ENCODE peak calls at places on chromosomes 2 and 18, in nine cellular contexts. One of them, this sample, is unnamed.

GRCh38 chr18:13730486-13730885 is 4.0 kb downstream of the RNMT start:
- DNase-seq in HepG2: no peak
- DNase-seq in Panc1: no peak
- DNase-seq in thoracic aorta: no peak
- DNase-seq in PC-9: no peak
- DNase-seq in fibroblast of lung: no peak
- DNase-seq in DND-41: no peak
- DNase-seq in lower lobe of right lung: no peak
- DNase-seq in left ventricle myocardium inferior: no peak
- DNase-seq in this sample: peak; percentile 70

GRCh38 chr2:237165405-237166276 is 80.0 kb downstream of the COPS8 start:
- DNase-seq in Panc1: no peak
- DNase-seq in left ventricle myocardium inferior: no peak
- DNase-seq in HepG2: peak; percentile 14
- DNase-seq in PC-9: no peak
- DNase-seq in fibroblast of lung: peak; percentile 40
- DNase-seq in thoracic aorta: no peak
- DNase-seq in lower lobe of right lung: no peak
- DNase-seq in DND-41: no peak
- DNase-seq in this sample: no peak

GRCh38 chr2:235497096-235497495 is 3.3 kb downstream of the AGAP1 start:
- DNase-seq in Panc1: no peak
- DNase-seq in left ventricle myocardium inferior: no peak
- DNase-seq in fibroblast of lung: no peak
- DNase-seq in DND-41: no peak
- DNase-seq in PC-9: no peak
- DNase-seq in lower lobe of right lung: no peak
- DNase-seq in thoracic aorta: no peak
- DNase-seq in HepG2: no peak
- DNase-seq in this sample: no peak

GRCh38 chr2:73232471-73233153 is 427 bp downstream of the PRADC1 start:
- DNase-seq in Panc1: no peak
- DNase-seq in thoracic aorta: no peak
- DNase-seq in left ventricle myocardium inferior: no peak
- DNase-seq in lower lobe of right lung: no peak
- DNase-seq in HepG2: no peak
- DNase-seq in PC-9: peak; percentile 42
- DNase-seq in DND-41: peak; percentile 44
- DNase-seq in fibroblast of lung: no peak
- DNase-seq in this sample: no peak

GRCh38 chr2:19863303-19864041 is 38.3 kb downstream of the TTC32 start:
- DNase-seq in DND-41: peak; percentile 46
- DNase-seq in fibroblast of lung: peak; percentile 44
- DNase-seq in left ventricle myocardium inferior: peak; percentile 69
- DNase-seq in Panc1: peak; percentile 27
- DNase-seq in PC-9: no peak
- DNase-seq in lower lobe of right lung: peak; percentile 82
- DNase-seq in thoracic aorta: peak; percentile 43
- DNase-seq in HepG2: peak; percentile 76
- DNase-seq in this sample: peak; percentile 62

GRCh38 chr2:241108271-241109209 is 6.5 kb upstream of the MTERF4 start:
- DNase-seq in fibroblast of lung: no peak
- DNase-seq in Panc1: no peak
- DNase-seq in DND-41: no peak
- DNase-seq in HepG2: no peak
- DNase-seq in lower lobe of right lung: no peak
- DNase-seq in left ventricle myocardium inferior: no peak
- DNase-seq in PC-9: no peak
- DNase-seq in thoracic aorta: no peak
- DNase-seq in this sample: no peak

GRCh38 chr2:43225093-43225787 is 1.2 kb downstream of the ZFP36L2 start:
- DNase-seq in fibroblast of lung: peak; percentile 69
- DNase-seq in lower lobe of right lung: peak; percentile 75
- DNase-seq in left ventricle myocardium inferior: peak; percentile 61
- DNase-seq in PC-9: peak; percentile 67
- DNase-seq in Panc1: no peak
- DNase-seq in thoracic aorta: no peak
- DNase-seq in DND-41: peak; percentile 84
- DNase-seq in HepG2: no peak
- DNase-seq in this sample: peak; percentile 77

GRCh38 chr18:24567199-24567598 is 106.8 kb downstream of the HRH4 start:
- DNase-seq in left ventricle myocardium inferior: no peak
- DNase-seq in Panc1: no peak
- DNase-seq in fibroblast of lung: peak; percentile 33
- DNase-seq in DND-41: no peak
- DNase-seq in lower lobe of right lung: no peak
- DNase-seq in HepG2: no peak
- DNase-seq in thoracic aorta: no peak
- DNase-seq in PC-9: no peak
- DNase-seq in this sample: no peak

GRCh38 chr2:96091141-96091710 is 25.1 kb downstream of the ADRA2B start:
- DNase-seq in DND-41: peak; percentile 2
- DNase-seq in thoracic aorta: no peak
- DNase-seq in lower lobe of right lung: peak; percentile 17
- DNase-seq in HepG2: no peak
- DNase-seq in fibroblast of lung: no peak
- DNase-seq in Panc1: no peak
- DNase-seq in PC-9: no peak
- DNase-seq in left ventricle myocardium inferior: peak; percentile 13
- DNase-seq in this sample: no peak

GRCh38 chr2:96090527-96090926 is 25.8 kb downstream of the ADRA2B start:
- DNase-seq in HepG2: no peak
- DNase-seq in fibroblast of lung: peak; percentile 57
- DNase-seq in lower lobe of right lung: no peak
- DNase-seq in left ventricle myocardium inferior: no peak
- DNase-seq in DND-41: no peak
- DNase-seq in thoracic aorta: no peak
- DNase-seq in PC-9: no peak
- DNase-seq in Panc1: no peak
- DNase-seq in this sample: no peak

GRCh38 chr2:96089356-96090180 is 26.8 kb downstream of the ADRA2B start:
- DNase-seq in Panc1: no peak
- DNase-seq in fibroblast of lung: no peak
- DNase-seq in lower lobe of right lung: peak; percentile 40
- DNase-seq in DND-41: peak; percentile 1
- DNase-seq in PC-9: no peak
- DNase-seq in left ventricle myocardium inferior: peak; percentile 66
- DNase-seq in thoracic aorta: no peak
- DNase-seq in HepG2: no peak
- DNase-seq in this sample: no peak

GRCh38 chr2:96088340-96089335 is 27.7 kb downstream of the ADRA2B start:
- DNase-seq in Panc1: no peak
- DNase-seq in fibroblast of lung: no peak
- DNase-seq in thoracic aorta: no peak
- DNase-seq in DND-41: no peak
- DNase-seq in left ventricle myocardium inferior: no peak
- DNase-seq in lower lobe of right lung: peak; percentile 34
- DNase-seq in HepG2: no peak
- DNase-seq in PC-9: no peak
- DNase-seq in this sample: no peak

GRCh38 chr2:96090181-96090500 is 26.2 kb downstream of the ADRA2B start:
- DNase-seq in lower lobe of right lung: peak; percentile 13
- DNase-seq in left ventricle myocardium inferior: peak; percentile 18
- DNase-seq in DND-41: no peak
- DNase-seq in fibroblast of lung: no peak
- DNase-seq in PC-9: no peak
- DNase-seq in thoracic aorta: no peak
- DNase-seq in HepG2: no peak
- DNase-seq in Panc1: no peak
- DNase-seq in this sample: no peak
- H3K27ac ChIP-seq in lower lobe of right lung: no peak overlapping the region
- H3K27ac ChIP-seq in left ventricle myocardium inferior: peak overlapping the region; percentile 68
- H3K27ac ChIP-seq in DND-41: no peak overlapping the region
- H3K27ac ChIP-seq in fibroblast of lung: no peak overlapping the region
- H3K27ac ChIP-seq in PC-9: no peak overlapping the region
- H3K27ac ChIP-seq in thoracic aorta: no peak overlapping the region
- H3K27ac ChIP-seq in HepG2: no peak overlapping the region
- H3K27ac ChIP-seq in Panc1: no peak overlapping the region
- H3K27ac ChIP-seq in this sample: no peak overlapping the region

GRCh38 chr2:145524303-145524702 is 1004.4 kb upstream of the ZEB2 start:
- DNase-seq in lower lobe of right lung: no peak
- DNase-seq in left ventricle myocardium inferior: no peak
- DNase-seq in Panc1: no peak
- DNase-seq in HepG2: no peak
- DNase-seq in thoracic aorta: no peak
- DNase-seq in fibroblast of lung: no peak
- DNase-seq in PC-9: no peak
- DNase-seq in DND-41: no peak
- DNase-seq in this sample: no peak

GRCh38 chr2:145530653-145531052 is 1010.7 kb upstream of the ZEB2 start:
- DNase-seq in lower lobe of right lung: no peak
- DNase-seq in PC-9: no peak
- DNase-seq in HepG2: no peak
- DNase-seq in DND-41: no peak
- DNase-seq in fibroblast of lung: peak; percentile 3
- DNase-seq in left ventricle myocardium inferior: no peak
- DNase-seq in Panc1: no peak
- DNase-seq in thoracic aorta: no peak
- DNase-seq in this sample: no peak

DNA sequence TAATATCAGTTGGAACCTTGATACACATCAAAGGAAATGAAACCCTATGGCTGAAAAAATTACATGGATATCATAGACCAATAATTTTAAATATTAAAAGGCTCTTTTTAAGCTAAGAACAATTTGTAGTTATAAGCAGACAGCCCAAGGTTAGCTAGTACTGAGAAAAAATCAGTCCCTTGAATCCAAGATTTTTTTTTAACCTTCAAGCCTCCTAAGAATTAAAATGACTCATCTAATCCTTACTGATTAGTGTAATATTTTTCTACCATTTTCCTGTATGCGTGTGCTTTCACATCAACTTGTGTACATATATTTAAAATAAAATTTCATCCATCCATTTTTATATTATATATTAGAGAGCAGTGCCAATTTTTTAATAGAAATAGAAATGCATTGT is 1004.9 kb upstream of the ZEB2 start:
- DNase-seq in PC-9: no peak
- DNase-seq in left ventricle myocardium inferior: no peak
- DNase-seq in fibroblast of lung: no peak
- DNase-seq in Panc1: no peak
- DNase-seq in DND-41: no peak
- DNase-seq in lower lobe of right lung: no peak
- DNase-seq in thoracic aorta: no peak
- DNase-seq in HepG2: no peak
- DNase-seq in this sample: no peak
- H3K4me3 ChIP-seq in PC-9: no peak overlapping the region
- H3K4me3 ChIP-seq in left ventricle myocardium inferior: no peak overlapping the region
- H3K4me3 ChIP-seq in fibroblast of lung: no peak overlapping the region
- H3K4me3 ChIP-seq in Panc1: no peak overlapping the region
- H3K4me3 ChIP-seq in DND-41: no peak overlapping the region
- H3K4me3 ChIP-seq in lower lobe of right lung: no peak overlapping the region
- H3K4me3 ChIP-seq in thoracic aorta: peak overlapping the region; percentile 2
- H3K4me3 ChIP-seq in HepG2: no peak overlapping the region
- H3K4me3 ChIP-seq in this sample: no peak overlapping the region

GRCh38 chr2:196171248-196171871 is at the start of gene STK17B:
- DNase-seq in DND-41: peak; percentile 97
- DNase-seq in lower lobe of right lung: peak; percentile 96
- DNase-seq in fibroblast of lung: peak; percentile 91
- DNase-seq in Panc1: peak; percentile 67
- DNase-seq in PC-9: peak; percentile 79
- DNase-seq in left ventricle myocardium inferior: peak; percentile 95
- DNase-seq in HepG2: peak; percentile 89
- DNase-seq in thoracic aorta: peak; percentile 76
- DNase-seq in this sample: peak; percentile 95

GRCh38 chr2:196173505-196173904 is 2.1 kb upstream of the STK17B start:
- DNase-seq in Panc1: no peak
- DNase-seq in fibroblast of lung: peak; percentile 93
- DNase-seq in PC-9: peak; percentile 78
- DNase-seq in HepG2: no peak
- DNase-seq in DND-41: no peak
- DNase-seq in left ventricle myocardium inferior: no peak
- DNase-seq in thoracic aorta: no peak
- DNase-seq in lower lobe of right lung: no peak
- DNase-seq in this sample: no peak

GRCh38 chr2:196171946-196172345 is 568 bp upstream of the STK17B start:
- DNase-seq in DND-41: no peak
- DNase-seq in left ventricle myocardium inferior: no peak
- DNase-seq in lower lobe of right lung: no peak
- DNase-seq in PC-9: no peak
- DNase-seq in Panc1: no peak
- DNase-seq in HepG2: no peak
- DNase-seq in thoracic aorta: no peak
- DNase-seq in fibroblast of lung: no peak
- DNase-seq in this sample: no peak

GRCh38 chr2:196174424-196174823 is 3.0 kb upstream of the STK17B start:
- DNase-seq in left ventricle myocardium inferior: no peak
- DNase-seq in lower lobe of right lung: no peak
- DNase-seq in DND-41: peak; percentile 37
- DNase-seq in PC-9: no peak
- DNase-seq in HepG2: no peak
- DNase-seq in thoracic aorta: no peak
- DNase-seq in Panc1: no peak
- DNase-seq in fibroblast of lung: no peak
- DNase-seq in this sample: no peak

DNA sequence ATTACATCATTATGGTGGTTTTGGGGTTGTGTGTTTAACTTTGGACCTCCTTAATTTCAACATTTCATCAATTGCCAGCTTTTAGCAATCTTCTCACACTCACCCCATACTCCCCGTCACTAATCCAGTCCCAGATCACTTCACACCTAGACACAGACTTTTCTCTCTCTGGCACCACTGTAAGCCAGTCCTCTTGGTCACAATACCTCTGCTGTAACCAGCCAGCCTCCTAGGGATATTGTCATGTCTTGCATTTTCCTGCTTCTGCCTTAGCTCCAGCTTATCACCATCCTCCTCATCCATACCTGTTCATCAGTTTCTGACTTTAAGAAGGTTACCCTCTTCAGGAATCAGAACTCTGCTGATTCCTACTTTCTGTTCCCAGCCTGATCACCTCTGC is 1.6 kb upstream of the STK17B start:
- DNase-seq in left ventricle myocardium inferior: no peak
- DNase-seq in Panc1: no peak
- DNase-seq in thoracic aorta: no peak
- DNase-seq in DND-41: no peak
- DNase-seq in HepG2: no peak
- DNase-seq in PC-9: no peak
- DNase-seq in lower lobe of right lung: no peak
- DNase-seq in fibroblast of lung: no peak
- DNase-seq in this sample: no peak
- H3K4me1 ChIP-seq in left ventricle myocardium inferior: peaks cover 27% of the 10 kb centered on the region
- H3K4me1 ChIP-seq in Panc1: peaks cover 10% of the 10 kb centered on the region
- H3K4me1 ChIP-seq in thoracic aorta: peaks cover 13% of the 10 kb centered on the region
- H3K4me1 ChIP-seq in DND-41: peaks cover 68% of the 10 kb centered on the region
- H3K4me1 ChIP-seq in HepG2: peaks cover 16% of the 10 kb centered on the region
- H3K4me1 ChIP-seq in PC-9: peaks cover 24% of the 10 kb centered on the region
- H3K4me1 ChIP-seq in lower lobe of right lung: peaks cover 24% of the 10 kb centered on the region
- H3K4me1 ChIP-seq in fibroblast of lung: no peaks in the 10 kb centered on the region
- H3K4me1 ChIP-seq in this sample: peaks cover 64% of the 10 kb centered on the region

DNA sequence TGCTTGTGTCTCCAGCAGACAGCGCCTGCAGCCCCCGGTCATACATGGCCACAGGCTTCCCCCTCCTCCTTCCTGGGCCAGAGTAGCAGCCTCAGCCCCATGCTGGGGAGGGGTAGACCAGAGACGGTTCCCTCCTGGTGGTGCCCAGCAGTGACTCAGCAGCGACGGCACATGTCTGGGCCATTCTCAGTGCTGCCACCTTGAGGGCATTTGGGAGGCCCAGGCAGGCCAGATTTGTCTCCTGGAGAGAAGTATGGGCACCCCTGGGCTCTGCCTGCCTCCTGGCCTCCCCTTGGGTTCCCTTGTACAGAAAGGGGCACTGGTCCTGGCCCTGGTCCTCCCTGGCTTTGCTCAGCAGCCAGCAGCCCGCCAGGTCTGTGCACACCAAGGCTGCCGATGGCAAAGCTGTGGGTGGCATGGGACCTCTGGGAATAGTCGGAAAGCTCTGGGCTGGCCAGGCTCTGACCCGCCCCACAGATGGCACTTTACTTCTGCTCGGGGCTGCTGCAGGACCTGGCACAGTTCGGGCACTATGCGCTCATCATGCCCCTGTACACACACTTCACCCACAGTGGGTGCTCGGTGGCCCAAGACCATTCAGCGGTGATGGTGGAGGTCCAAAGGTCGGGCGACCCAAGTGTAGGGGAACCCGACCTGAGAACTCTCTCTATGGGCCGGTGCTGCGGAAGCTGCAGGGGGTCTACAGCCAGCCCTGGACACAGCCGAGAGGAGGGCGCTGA is 11.4 kb upstream of the ALPI start:
- DNase-seq in DND-41: peak; percentile 76
- DNase-seq in lower lobe of right lung: peak; percentile 65
- DNase-seq in left ventricle myocardium inferior: peak; percentile 17
- DNase-seq in thoracic aorta: no peak
- DNase-seq in PC-9: no peak
- DNase-seq in HepG2: peak; percentile 56
- DNase-seq in fibroblast of lung: peak; percentile 45
- DNase-seq in Panc1: peak; percentile 27
- DNase-seq in this sample: peak; percentile 25
- H3K27ac ChIP-seq in DND-41: no peak overlapping the region
- H3K27ac ChIP-seq in lower lobe of right lung: no peak overlapping the region
- H3K27ac ChIP-seq in left ventricle myocardium inferior: no peak overlapping the region
- H3K27ac ChIP-seq in thoracic aorta: no peak overlapping the region
- H3K27ac ChIP-seq in PC-9: no peak overlapping the region
- H3K27ac ChIP-seq in HepG2: no peak overlapping the region
- H3K27ac ChIP-seq in fibroblast of lung: no peak overlapping the region
- H3K27ac ChIP-seq in Panc1: no peak overlapping the region
- H3K27ac ChIP-seq in this sample: no peak overlapping the region